ENCODE peak calls at places on chromosomes 12 and 14, in ten cellular contexts. X is PC-9, O is suprapubic skin, H is progenitor cell of endocrine pancreas, Z is OCI-LY7, L is GM13976, B is cardiac muscle cell, F is HepG2, J is WTC11, S is GM06990. M is an unnamed sample.
A peak's percentile ranks its signal among the peaks of the same experiment; 100 is the strongest.

GRCh38 chr12:67957383-67957782 is 31.9 kb upstream of the IFNG-AS1 start:
- DNase-seq in J (no peak), Z (no peak), S (no peak), F (no peak), O (no peak), L (no peak), B (no peak), X (no peak), H (no peak), M (no peak)

GRCh38 chr12:124241776-124242528 is 52.9 kb upstream of the RFLNA start:
- DNase-seq in Z (no peak), O (no peak), L (no peak), J (no peak), X (no peak), H (no peak), B (no peak), S (no peak), F (no peak), M (no peak)

GRCh38 chr14:22071001-22071400 is 397.4 kb upstream of the OR4E1 start:
- DNase-seq in O (no peak), H (no peak), Z (peak; percentile 71), F (no peak), J (no peak), L (peak; percentile 20), X (no peak), S (peak; percentile 42), B (no peak), M (peak; percentile 16)

GRCh38 chr14:58131386-58131785 is 20.6 kb downstream of the ARMH4 start:
- DNase-seq in Z (no peak), O (no peak), F (peak; percentile 31), H (no peak), X (no peak), S (no peak), B (no peak), J (no peak), L (no peak), M (no peak)

GRCh38 chr14:63174760-63175191 is 29.5 kb upstream of the RHOJ start:
- DNase-seq in H (no peak), S (no peak), J (peak; percentile 13), O (no peak), X (no peak), L (peak; percentile 27), Z (peak; percentile 32), B (peak; percentile 82), F (peak; percentile 45), M (peak; percentile 35)

GRCh38 chr12:93022603-93023340 is 93.7 kb upstream of the EEA1 start:
- DNase-seq in J (no peak), L (no peak), O (no peak), F (no peak), S (no peak), H (no peak), Z (no peak), X (no peak), B (peak; percentile 8), M (no peak)

GRCh38 chr12:56488041-56488955 is at the start of gene GLS2:
- DNase-seq in L (peak; percentile 93), Z (no peak), O (peak; percentile 83), S (peak; percentile 72), H (peak; percentile 64), B (peak; percentile 80), J (peak; percentile 85), F (peak; percentile 76), X (peak; percentile 59), M (peak; percentile 94)

GRCh38 chr14:68650403-68650994 is 142.4 kb downstream of the ZFP36L1 start:
- DNase-seq in S (no peak), Z (no peak), L (no peak), J (no peak), B (peak; percentile 41), O (no peak), X (no peak), H (no peak), F (no peak), M (no peak)

GRCh38 chr12:75642226-75642625 is 130.8 kb upstream of the KRR1 start:
- DNase-seq in F (no peak), X (no peak), B (no peak), O (no peak), J (no peak), L (no peak), H (no peak), Z (no peak), S (peak; percentile 17), M (no peak)

GRCh38 chr12:54141534-54142475 is 47.0 kb downstream of the SMUG1 start:
- DNase-seq in X (no peak), L (no peak), Z (no peak), B (peak; percentile 26), S (no peak), J (no peak), H (no peak), F (no peak), O (no peak), M (no peak)

GRCh38 chr14:80150301-80150700 is 61.0 kb downstream of the DIO2 start:
- DNase-seq in O (no peak), H (no peak), F (no peak), B (no peak), J (no peak), X (no peak), S (no peak), L (no peak), Z (no peak), M (no peak)

GRCh38 chr12:111557271-111558106 is 41.6 kb downstream of the ATXN2 start:
- DNase-seq in B (peak; percentile 24), X (peak; percentile 72), J (no peak), L (no peak), H (no peak), O (no peak), Z (no peak), S (no peak), F (no peak), M (no peak)

GRCh38 chr12:55927588-55928502 is at the start of gene PYM1:
- DNase-seq in O (peak; percentile 95), H (peak; percentile 44), S (peak; percentile 85), X (peak; percentile 90), B (peak; percentile 76), F (peak; percentile 89), Z (peak; percentile 91), J (peak; percentile 79), L (peak; percentile 79), M (peak; percentile 87)

DNA sequence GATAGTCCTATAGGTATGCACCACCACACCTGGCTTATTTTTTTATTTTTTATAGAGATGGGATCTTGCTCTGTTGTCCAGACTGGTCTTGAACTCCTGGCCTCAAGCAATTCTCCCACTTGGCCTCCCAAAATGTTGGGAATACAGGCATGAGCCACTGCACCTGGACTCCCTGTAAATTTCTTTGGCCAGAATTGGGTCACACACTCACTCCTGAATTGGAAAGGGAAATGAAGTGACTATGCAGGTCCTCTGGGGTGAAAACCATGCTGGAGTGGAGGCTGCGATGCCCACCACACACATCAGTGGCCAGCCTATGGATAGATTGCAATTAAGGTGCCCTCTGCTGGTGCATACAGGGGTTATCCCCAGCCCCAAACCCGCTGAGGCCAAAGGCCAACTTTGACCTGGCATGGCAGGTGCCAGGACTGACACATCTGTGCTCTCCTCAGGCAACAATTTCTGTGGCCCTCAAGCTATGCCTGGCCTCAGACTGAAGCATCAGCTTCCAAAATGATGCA is 125.6 kb downstream of the SLC38A6 start:
- DNase-seq in X (no peak), L (no peak), B (no peak), Z (peak; percentile 52), F (no peak), J (no peak), O (no peak), S (no peak), H (no peak), M (no peak)
- TF ChIP-seq CTCF in X (no peak), L (no peak), B (peak; percentile 40), Z (peak; percentile 74), F (peak; percentile 48), J (peak; percentile 30), O (no peak), S (peak; percentile 58), H (no peak), M (no peak)

DNA sequence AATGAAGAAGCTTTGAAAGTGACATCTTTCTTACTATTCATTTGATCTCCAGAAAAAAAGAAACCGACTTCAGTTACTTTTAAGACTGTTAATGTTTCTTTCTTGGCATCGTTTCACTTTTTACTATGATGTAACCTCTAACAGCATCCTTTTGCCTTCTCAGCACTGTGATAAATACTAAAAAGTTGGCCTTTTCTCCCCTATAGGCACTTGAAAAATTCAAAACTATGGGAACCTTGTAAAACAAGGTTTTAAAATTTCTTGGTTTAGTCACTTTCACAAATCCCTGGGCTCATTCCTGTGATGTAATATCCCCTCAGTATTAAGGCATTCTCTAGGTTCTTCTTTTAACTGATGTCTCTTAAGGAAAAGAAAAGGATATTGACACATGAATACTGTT is 281.8 kb downstream of the EGLN3 start:
- DNase-seq in L (no peak), S (no peak), Z (no peak), H (no peak), F (no peak), X (no peak), B (peak; percentile 32), J (no peak), O (no peak), M (no peak)
- TF ChIP-seq CTCF in L (no peak), S (no peak), Z (no peak), H (no peak), F (no peak), X (no peak), B (no peak), J (no peak), O (no peak), M (no peak)

DNA sequence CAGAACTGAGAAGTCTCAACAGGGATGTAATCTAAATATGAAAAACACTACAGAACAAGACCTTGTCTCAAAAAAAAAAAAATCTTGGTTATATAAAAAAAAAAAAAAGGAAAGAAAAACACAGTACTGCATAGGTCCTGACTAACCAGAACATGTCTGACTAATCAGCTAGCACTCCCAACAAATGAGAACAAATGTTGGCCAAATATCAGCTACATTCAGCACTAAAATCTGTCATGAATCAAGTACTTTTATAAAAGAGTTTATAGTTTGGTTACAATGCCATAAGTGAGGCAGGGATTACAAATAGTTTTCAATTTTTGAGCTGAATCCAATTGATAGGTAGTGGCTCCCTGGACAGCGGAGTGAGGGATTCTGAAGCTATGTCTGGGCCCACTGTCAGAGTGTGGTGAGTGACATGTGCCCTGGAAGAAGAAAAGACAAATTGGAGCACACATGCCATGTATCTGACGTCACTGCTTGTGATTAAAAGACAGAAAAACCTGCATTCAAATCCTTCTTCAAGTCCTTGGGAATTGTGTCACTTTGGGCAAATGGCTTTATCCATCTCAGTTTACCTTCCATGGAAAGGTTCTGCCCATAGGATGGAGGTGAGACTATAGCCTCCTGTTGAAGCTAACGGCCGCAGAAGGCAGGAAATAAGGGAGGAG is 5.6 kb upstream of the FAM234B start:
- DNase-seq in O (no peak), X (no peak), B (peak; percentile 66), L (no peak), Z (no peak), H (no peak), F (no peak), J (no peak), S (no peak), M (no peak)
- TF ChIP-seq CTCF in O (no peak), X (no peak), B (no peak), L (no peak), Z (no peak), H (no peak), F (no peak), J (no peak), S (no peak), M (no peak)

DNA sequence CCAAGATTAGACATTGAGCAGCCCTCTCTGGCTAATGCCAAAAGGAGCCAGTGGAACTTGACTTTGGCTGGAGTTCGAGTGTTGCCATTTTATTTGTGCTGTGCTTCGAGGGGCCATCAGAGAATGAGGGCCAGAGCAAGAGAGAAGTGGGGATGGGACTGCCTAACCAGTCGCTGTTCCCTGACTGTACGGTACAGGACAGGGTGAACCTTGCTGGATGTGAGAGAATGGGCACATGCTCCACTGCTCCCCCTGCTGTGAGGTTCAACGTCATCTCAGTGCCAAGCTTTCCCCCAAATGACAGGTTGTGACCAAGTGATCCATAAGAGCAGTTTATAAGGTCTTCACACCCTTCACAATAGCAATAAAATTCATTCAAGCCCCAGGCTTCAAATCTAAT is 55.1 kb upstream of the BCL11B start:
- DNase-seq in X (no peak), S (no peak), H (no peak), L (no peak), F (no peak), O (peak; percentile 26), J (no peak), Z (no peak), B (no peak), M (no peak)
- TF ChIP-seq CTCF in X (no peak), S (peak; percentile 34), H (no peak), L (no peak), F (peak; percentile 46), O (no peak), J (no peak), Z (peak; percentile 56), B (peak; percentile 2), M (no peak)

M was measured in GM20000.